ENCODE peak calls at places on chromosomes 3 and 15, in nine cellular contexts. H is breast epithelium; I is CD8-positive, alpha-beta T cell; V is heart left ventricle; N is HL-60; X is coronary artery; E is PC-9; B is choroid plexus epithelial cell; Q is BE2C. F is an unnamed sample.

GRCh38 chr3:183895296-183895695 is 10.6 kb upstream of the PARL start:
- DNase-seq in H (no peak), I (no peak), V (no peak), N (peak), X (no peak), E (peak), B (peak), Q (peak), F (no peak)

GRCh38 chr3:41308119-41308518 is 108.8 kb downstream of the CTNNB1 start:
- DNase-seq in H (no peak), I (no peak), V (no peak), N (no peak), X (no peak), E (no peak), B (no peak), Q (no peak), F (no peak)

GRCh38 chr3:144272715-144273114 is 301.1 kb downstream of the DIPK2A start:
- DNase-seq in H (no peak), I (no peak), V (no peak), N (no peak), X (no peak), E (no peak), B (no peak), Q (no peak), F (no peak)

GRCh38 chr3:73060302-73060723 is 1.1 kb upstream of the EBLN2 start:
- DNase-seq in H (no peak), I (no peak), V (no peak), N (no peak), X (no peak), E (no peak), B (peak), Q (peak), F (no peak)

GRCh38 chr3:134827213-134827612 is 32.2 kb downstream of the EPHB1 start:
- DNase-seq in H (no peak), I (no peak), V (no peak), N (no peak), X (peak), E (no peak), B (no peak), Q (no peak), F (no peak)

GRCh38 chr15:59994855-59995557 is 9.1 kb upstream of the FOXB1 start:
- DNase-seq in H (no peak), I (no peak), V (no peak), N (no peak), X (no peak), E (no peak), B (no peak), Q (no peak), F (no peak)

GRCh38 chr3:117873236-117873635 is 1161.4 kb downstream of the IGSF11 start:
- DNase-seq in H (no peak), I (no peak), V (no peak), N (no peak), X (no peak), E (no peak), B (peak), Q (peak), F (no peak)

GRCh38 chr15:87843312-87843711 is 413.2 kb downstream of the NTRK3 start:
- DNase-seq in H (no peak), I (no peak), V (no peak), N (no peak), X (no peak), E (no peak), B (no peak), Q (no peak), F (no peak)

GRCh38 chr15:33226559-33227181 is 32.2 kb upstream of the FMN1 start:
- DNase-seq in H (no peak), I (peak), V (peak), N (peak), X (no peak), E (no peak), B (peak), Q (peak), F (peak)

GRCh38 chr3:176814252-176814651 is 383.0 kb downstream of the TBL1XR1 start:
- DNase-seq in H (no peak), I (no peak), V (peak), N (peak), X (no peak), E (no peak), B (peak), Q (peak), F (peak)

GRCh38 chr3:66298591-66298990 is 77.8 kb downstream of the SLC25A26 start:
- DNase-seq in H (no peak), I (no peak), V (no peak), N (no peak), X (no peak), E (no peak), B (no peak), Q (no peak), F (no peak)

GRCh38 chr3:184380210-184380626 is 364 bp downstream of the CHRD start:
- DNase-seq in H (no peak), I (no peak), V (peak), N (no peak), X (no peak), E (no peak), B (no peak), Q (peak), F (peak)

GRCh38 chr3:168517514-168518071 is 421.9 kb upstream of the GOLIM4 start:
- DNase-seq in H (no peak), I (no peak), V (no peak), N (no peak), X (no peak), E (no peak), B (no peak), Q (no peak), F (no peak)

GRCh38 chr3:113273604-113274003 is 62.2 kb downstream of the BOC start:
- DNase-seq in H (no peak), I (no peak), V (no peak), N (no peak), X (no peak), E (no peak), B (no peak), Q (no peak), F (no peak)

GRCh38 chr15:89740137-89740536 is 10.9 kb downstream of the MESP1 start:
- DNase-seq in H (peak), I (peak), V (no peak), N (peak), X (peak), E (peak), B (peak), Q (peak), F (no peak)

GRCh38 chr3:21962456-21962855 is 211.4 kb upstream of the ZNF385D start:
- DNase-seq in H (no peak), I (no peak), V (no peak), N (no peak), X (no peak), E (no peak), B (peak), Q (no peak), F (no peak)

GRCh38 chr15:69863446-69863845 is 234.3 kb downstream of the TLE3 start:
- DNase-seq in H (no peak), I (no peak), V (no peak), N (no peak), X (no peak), E (no peak), B (no peak), Q (no peak), F (no peak)

GRCh38 chr3:119602676-119603075 is 5.0 kb downstream of the PLA1A start:
- DNase-seq in H (no peak), I (no peak), V (no peak), N (no peak), X (no peak), E (no peak), B (no peak), Q (no peak), F (no peak)

GRCh38 chr3:119598410-119599098 is 869 bp downstream of the PLA1A start:
- DNase-seq in H (no peak), I (no peak), V (no peak), N (no peak), X (no peak), E (no peak), B (no peak), Q (no peak), F (no peak)

GRCh38 chr3:119599558-119600174 is 2.0 kb downstream of the PLA1A start:
- DNase-seq in H (no peak), I (no peak), V (no peak), N (no peak), X (no peak), E (no peak), B (no peak), Q (no peak), F (no peak)

GRCh38 chr3:119601154-119601553 is 3.5 kb downstream of the PLA1A start:
- DNase-seq in H (no peak), I (no peak), V (no peak), N (no peak), X (no peak), E (no peak), B (no peak), Q (no peak), F (no peak)

GRCh38 chr3:119600732-119601131 is 3.0 kb downstream of the PLA1A start:
- DNase-seq in H (no peak), I (no peak), V (peak), N (peak), X (no peak), E (no peak), B (no peak), Q (peak), F (peak)
- TF ChIP-seq CTCF in H (no peak), I (no peak), V (peak), N (no peak), X (no peak), E (peak), B (peak), Q (peak), F (peak)

DNA sequence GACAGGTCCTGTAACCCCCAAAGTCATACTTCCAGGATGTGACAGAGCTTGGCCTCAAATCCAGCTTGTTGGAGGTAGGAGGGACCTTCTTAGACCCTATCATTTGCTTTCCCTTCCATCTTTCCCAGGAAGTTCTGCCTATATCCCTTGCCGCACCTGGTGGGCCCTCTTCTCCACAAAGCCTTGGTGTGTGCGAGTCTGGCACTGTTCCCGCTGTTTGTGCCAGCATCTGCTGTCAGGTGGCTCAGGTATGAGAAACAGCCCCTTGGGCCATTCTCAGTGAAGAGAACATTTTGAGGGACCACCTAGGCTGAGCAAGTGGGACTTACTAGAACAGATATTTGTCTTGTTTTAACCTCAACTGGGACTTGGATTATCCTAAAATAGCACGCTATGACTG is 1.3 kb downstream of the IL17RE start:
- DNase-seq in H (peak), I (no peak), V (no peak), N (no peak), X (no peak), E (no peak), B (no peak), Q (no peak), F (no peak)
- H3K4me3 ChIP-seq in H (no peak), I (no peak), V (no peak), N (no peak), X (peak), E (peak), B (no peak), Q (no peak), F (no peak)

DNA sequence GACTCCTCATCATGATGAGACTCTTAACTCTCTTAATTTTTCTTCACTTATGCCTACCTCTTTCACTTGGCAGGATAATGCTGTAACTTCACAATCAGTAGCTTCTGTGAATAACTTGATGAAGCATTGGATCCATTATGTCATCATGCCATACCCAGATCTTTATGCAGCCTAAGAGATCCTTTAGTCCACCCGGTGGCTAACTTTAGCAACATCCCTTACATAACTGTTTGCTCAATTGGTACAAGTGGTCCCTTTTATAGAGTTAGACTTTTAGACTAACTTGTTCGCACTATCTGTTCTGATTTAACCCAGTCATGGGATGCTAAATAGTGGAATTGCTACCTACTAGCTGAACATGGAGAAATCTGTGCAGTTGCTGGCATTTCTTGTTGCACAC is 184.5 kb downstream of the USP13 start:
- DNase-seq in H (no peak), I (no peak), V (no peak), N (no peak), X (no peak), E (no peak), B (peak), Q (no peak), F (no peak)
- TF ChIP-seq CTCF in H (no peak), I (no peak), V (no peak), N (no peak), X (no peak), E (no peak), B (peak), Q (peak), F (no peak)

GRCh38 chr15:52419494-52419893 is 109.2 kb downstream of the MYO5A start:
- DNase-seq in H (no peak), I (no peak), V (no peak), N (no peak), X (no peak), E (no peak), B (no peak), Q (no peak), F (no peak)

GRCh38 chr15:52417501-52417900 is 111.2 kb downstream of the MYO5A start:
- DNase-seq in H (no peak), I (no peak), V (no peak), N (no peak), X (no peak), E (no peak), B (no peak), Q (peak), F (no peak)

GRCh38 chr15:52414936-52415335 is 113.7 kb downstream of the MYO5A start:
- DNase-seq in H (no peak), I (no peak), V (no peak), N (no peak), X (no peak), E (no peak), B (no peak), Q (no peak), F (no peak)

GRCh38 chr15:52417957-52418356 is 110.7 kb downstream of the MYO5A start:
- DNase-seq in H (no peak), I (no peak), V (no peak), N (no peak), X (no peak), E (no peak), B (no peak), Q (no peak), F (no peak)

DNA sequence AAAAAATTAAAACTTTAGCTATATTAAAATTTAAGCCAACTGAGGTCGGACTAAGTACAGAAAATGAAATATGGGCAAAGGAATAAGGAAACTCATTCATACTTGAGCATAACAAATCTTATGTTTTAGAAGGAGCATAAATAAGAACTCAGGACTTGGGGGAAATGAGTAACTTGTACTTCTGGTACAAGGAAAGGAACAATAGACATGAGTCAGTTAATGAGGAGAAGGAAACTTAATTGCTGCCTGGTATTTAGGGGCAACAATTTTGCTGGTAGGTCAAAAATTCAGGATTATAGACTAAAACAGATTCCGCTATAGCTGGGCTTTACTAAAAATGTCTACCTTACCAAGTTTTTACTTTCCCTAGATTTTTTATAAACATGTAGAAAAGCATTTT is 113.1 kb downstream of the MYO5A start:
- DNase-seq in H (no peak), I (no peak), V (no peak), N (no peak), X (no peak), E (no peak), B (no peak), Q (no peak), F (no peak)
- H3K4me3 ChIP-seq in H (no peak), I (no peak), V (no peak), N (no peak), X (no peak), E (no peak), B (no peak), Q (no peak), F (no peak)

DNA sequence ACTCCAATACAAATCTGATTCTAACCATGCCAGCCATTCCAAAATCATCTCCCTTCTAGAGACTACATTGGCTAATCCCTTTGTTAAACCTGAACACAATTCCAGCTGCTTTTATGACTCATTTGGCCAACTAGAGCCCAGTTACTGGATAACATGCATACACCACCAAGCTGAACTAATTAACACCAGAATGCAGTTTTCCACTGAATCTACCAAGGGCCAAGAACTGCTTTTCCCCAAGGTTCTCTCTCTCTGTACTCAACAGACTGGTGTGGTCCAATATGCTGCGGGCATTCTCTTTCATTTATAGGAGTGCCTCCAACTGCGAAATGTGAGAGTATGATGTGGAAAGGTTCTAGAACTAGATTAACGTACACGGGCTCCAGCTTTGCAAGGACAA is 1.5 kb downstream of the CHSY1 start:
- DNase-seq in H (no peak), I (no peak), V (no peak), N (no peak), X (no peak), E (peak), B (peak), Q (no peak), F (no peak)
- TF ChIP-seq CTCF in H (no peak), I (no peak), V (no peak), N (no peak), X (no peak), E (no peak), B (peak), Q (no peak), F (no peak)

DNA sequence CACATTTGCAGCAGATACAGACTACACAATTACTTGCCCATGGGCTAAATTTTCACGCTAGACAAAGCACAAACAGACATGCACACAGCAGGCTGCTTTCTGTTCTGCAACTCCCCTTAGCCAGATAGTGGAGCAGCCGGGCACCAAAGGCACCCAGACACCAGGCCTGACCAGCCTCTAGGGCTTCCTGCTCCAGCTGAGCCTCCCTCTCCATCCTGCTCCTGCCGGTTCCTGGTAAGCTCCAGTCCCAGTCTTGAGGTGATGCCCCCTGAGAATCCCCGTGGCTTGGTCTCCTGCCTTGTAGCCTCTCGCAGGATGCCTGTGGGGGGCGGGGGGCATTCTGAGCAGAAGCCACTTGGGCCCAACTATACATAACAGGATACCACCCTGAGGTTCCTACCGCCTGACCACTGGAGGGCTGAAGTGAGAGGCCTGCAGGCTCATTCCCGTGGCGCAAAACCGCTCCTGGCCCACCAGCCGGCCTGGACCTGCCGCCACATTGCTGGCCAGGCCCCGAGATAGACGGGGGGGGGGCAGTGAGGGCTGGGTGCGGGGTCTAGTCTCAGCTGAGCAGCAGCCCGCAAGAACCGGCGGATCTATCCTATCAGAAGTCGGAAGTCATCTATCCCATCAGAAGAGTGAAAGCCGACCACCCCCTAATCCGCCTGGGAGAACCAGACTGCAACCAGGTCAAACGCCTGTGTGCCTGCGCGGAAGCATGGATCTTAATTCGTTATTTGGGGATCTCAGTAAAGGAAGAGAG is 3.9 kb downstream of the FOXL2 start:
- DNase-seq in H (no peak), I (no peak), V (no peak), N (no peak), X (peak), E (no peak), B (no peak), Q (peak), F (no peak)
- H3K4me3 ChIP-seq in H (no peak), I (no peak), V (no peak), N (no peak), X (no peak), E (no peak), B (no peak), Q (no peak), F (no peak)

GRCh38 chr3:139319428-139320402 is 24.1 kb upstream of the MRPS22 start:
- DNase-seq in H (no peak), I (no peak), V (no peak), N (peak), X (no peak), E (no peak), B (peak), Q (peak), F (no peak)
- TF ChIP-seq CTCF in H (no peak), I (no peak), V (no peak), N (peak), X (no peak), E (peak), B (peak), Q (peak), F (peak)

GRCh38 chr3:129793356-129793755 is 100.2 kb downstream of the TMCC1 start:
- DNase-seq in H (no peak), I (no peak), V (no peak), N (peak), X (no peak), E (peak), B (peak), Q (no peak), F (no peak)
- H3K4me3 ChIP-seq in H (no peak), I (no peak), V (no peak), N (no peak), X (no peak), E (peak), B (no peak), Q (no peak), F (no peak)

GRCh38 chr3:186826316-186826977 is 16.1 kb upstream of the ADIPOQ start:
- DNase-seq in H (no peak), I (no peak), V (no peak), N (no peak), X (no peak), E (no peak), B (no peak), Q (no peak), F (no peak)
- TF ChIP-seq CTCF in H (no peak), I (no peak), V (no peak), N (no peak), X (no peak), E (no peak), B (no peak), Q (no peak), F (no peak)

F was measured in heart right ventricle.